ENCODE peak calls at places on chromosomes 3 and 15, in seven cellular contexts. One of them, this sample, is unnamed.

GRCh38 chr3:136882575-136882974 is 20.6 kb downstream of the NCK1 start:
- DNase-seq in adrenal gland: no peak
- DNase-seq in right lobe of liver: no peak
- DNase-seq in A549: no peak
- DNase-seq in thoracic aorta: no peak
- DNase-seq in ascending aorta: no peak
- DNase-seq in fibroblast of lung: no peak
- DNase-seq in this sample: no peak

GRCh38 chr3:127652246-127652995 is 20.3 kb upstream of the ABTB1 start:
- DNase-seq in adrenal gland: peak; percentile 68
- DNase-seq in right lobe of liver: peak; percentile 58
- DNase-seq in A549: peak; percentile 58
- DNase-seq in thoracic aorta: no peak
- DNase-seq in ascending aorta: peak; percentile 70
- DNase-seq in fibroblast of lung: peak; percentile 64
- DNase-seq in this sample: peak; percentile 50

GRCh38 chr15:66080791-66081475 is 172.6 kb downstream of the MEGF11 start:
- DNase-seq in adrenal gland: peak; percentile 80
- DNase-seq in right lobe of liver: no peak
- DNase-seq in A549: peak; percentile 40
- DNase-seq in thoracic aorta: no peak
- DNase-seq in ascending aorta: no peak
- DNase-seq in fibroblast of lung: peak; percentile 47
- DNase-seq in this sample: peak; percentile 60

GRCh38 chr15:57611938-57612337 is 20.2 kb downstream of the MYZAP start:
- DNase-seq in adrenal gland: peak; percentile 78
- DNase-seq in right lobe of liver: no peak
- DNase-seq in A549: peak; percentile 62
- DNase-seq in thoracic aorta: no peak
- DNase-seq in ascending aorta: peak; percentile 74
- DNase-seq in fibroblast of lung: peak; percentile 40
- DNase-seq in this sample: peak; percentile 86

GRCh38 chr3:59605318-59605717 is 555.5 kb upstream of the CFAP20DC start:
- DNase-seq in adrenal gland: no peak
- DNase-seq in right lobe of liver: no peak
- DNase-seq in A549: no peak
- DNase-seq in thoracic aorta: no peak
- DNase-seq in ascending aorta: no peak
- DNase-seq in fibroblast of lung: no peak
- DNase-seq in this sample: peak; percentile 49

GRCh38 chr3:178245385-178245778 is 290.9 kb upstream of the KCNMB2 start:
- DNase-seq in adrenal gland: no peak
- DNase-seq in right lobe of liver: no peak
- DNase-seq in A549: no peak
- DNase-seq in thoracic aorta: no peak
- DNase-seq in ascending aorta: no peak
- DNase-seq in fibroblast of lung: peak; percentile 86
- DNase-seq in this sample: no peak

GRCh38 chr3:134179508-134179907 is 71.2 kb downstream of the RYK start:
- DNase-seq in adrenal gland: no peak
- DNase-seq in right lobe of liver: no peak
- DNase-seq in A549: no peak
- DNase-seq in thoracic aorta: no peak
- DNase-seq in ascending aorta: no peak
- DNase-seq in fibroblast of lung: no peak
- DNase-seq in this sample: no peak

GRCh38 chr3:6260551-6261191 is 600.2 kb upstream of the GRM7 start:
- DNase-seq in adrenal gland: no peak
- DNase-seq in right lobe of liver: no peak
- DNase-seq in A549: no peak
- DNase-seq in thoracic aorta: no peak
- DNase-seq in ascending aorta: no peak
- DNase-seq in fibroblast of lung: no peak
- DNase-seq in this sample: no peak

GRCh38 chr15:40340740-40341400 is at the start of gene CCDC9B:
- DNase-seq in adrenal gland: peak; percentile 95
- DNase-seq in right lobe of liver: peak; percentile 94
- DNase-seq in A549: peak; percentile 69
- DNase-seq in thoracic aorta: peak; percentile 83
- DNase-seq in ascending aorta: peak; percentile 96
- DNase-seq in fibroblast of lung: peak; percentile 91
- DNase-seq in this sample: peak; percentile 99

GRCh38 chr3:171959532-171960044 is 79.8 kb upstream of the FNDC3B start:
- DNase-seq in adrenal gland: no peak
- DNase-seq in right lobe of liver: no peak
- DNase-seq in A549: no peak
- DNase-seq in thoracic aorta: no peak
- DNase-seq in ascending aorta: no peak
- DNase-seq in fibroblast of lung: no peak
- DNase-seq in this sample: no peak

GRCh38 chr3:107882881-107883280 is 207.9 kb downstream of the CD47 start:
- DNase-seq in adrenal gland: no peak
- DNase-seq in right lobe of liver: no peak
- DNase-seq in A549: no peak
- DNase-seq in thoracic aorta: no peak
- DNase-seq in ascending aorta: no peak
- DNase-seq in fibroblast of lung: no peak
- DNase-seq in this sample: no peak

GRCh38 chr3:45055411-45056143 is 29.5 kb downstream of the CLEC3B start:
- DNase-seq in adrenal gland: no peak
- DNase-seq in right lobe of liver: no peak
- DNase-seq in A549: peak; percentile 49
- DNase-seq in thoracic aorta: no peak
- DNase-seq in ascending aorta: no peak
- DNase-seq in fibroblast of lung: peak; percentile 94
- DNase-seq in this sample: no peak

GRCh38 chr15:55407631-55407948 is 569 bp downstream of the CCPG1 start:
- DNase-seq in adrenal gland: peak; percentile 15
- DNase-seq in right lobe of liver: no peak
- DNase-seq in A549: peak; percentile 75
- DNase-seq in thoracic aorta: no peak
- DNase-seq in ascending aorta: no peak
- DNase-seq in fibroblast of lung: peak; percentile 34
- DNase-seq in this sample: no peak

GRCh38 chr3:101509811-101510210 is 3.2 kb downstream of the SENP7 start:
- DNase-seq in adrenal gland: no peak
- DNase-seq in right lobe of liver: no peak
- DNase-seq in A549: no peak
- DNase-seq in thoracic aorta: no peak
- DNase-seq in ascending aorta: no peak
- DNase-seq in fibroblast of lung: peak; percentile 62
- DNase-seq in this sample: no peak

GRCh38 chr15:31236184-31237041 is 90.2 kb upstream of the KLF13 start:
- DNase-seq in adrenal gland: peak; percentile 92
- DNase-seq in right lobe of liver: no peak
- DNase-seq in A549: peak; percentile 85
- DNase-seq in thoracic aorta: peak; percentile 74
- DNase-seq in ascending aorta: peak; percentile 92
- DNase-seq in fibroblast of lung: peak; percentile 98
- DNase-seq in this sample: peak; percentile 28

GRCh38 chr3:42572278-42572677 is 9.5 kb downstream of the SEC22C start:
- DNase-seq in adrenal gland: peak; percentile 43
- DNase-seq in right lobe of liver: no peak
- DNase-seq in A549: peak; percentile 45
- DNase-seq in thoracic aorta: no peak
- DNase-seq in ascending aorta: no peak
- DNase-seq in fibroblast of lung: peak; percentile 39
- DNase-seq in this sample: peak; percentile 21

DNA sequence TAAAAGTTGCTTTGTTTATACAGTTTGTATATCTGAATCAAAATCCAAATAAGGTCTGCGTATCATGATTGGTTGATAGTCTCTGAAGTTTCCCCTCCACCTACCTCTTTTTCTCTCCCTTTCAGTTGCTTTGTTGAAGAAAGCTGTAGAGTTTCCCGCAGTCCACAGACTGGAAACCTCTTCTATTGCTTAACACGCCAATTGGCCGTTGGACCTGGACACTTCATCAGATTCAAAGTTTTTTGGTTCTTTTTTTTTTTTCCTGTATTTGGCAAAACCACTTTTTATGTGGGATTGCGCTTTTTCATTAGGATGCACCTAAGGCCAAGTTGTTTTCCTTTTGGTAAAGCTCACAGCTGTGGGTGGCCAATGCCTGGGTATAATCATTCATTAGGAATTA is 14.5 kb upstream of the TM4SF1 start:
- DNase-seq in adrenal gland: no peak
- DNase-seq in right lobe of liver: no peak
- DNase-seq in A549: no peak
- DNase-seq in thoracic aorta: no peak
- DNase-seq in ascending aorta: no peak
- DNase-seq in fibroblast of lung: peak; percentile 29
- DNase-seq in this sample: no peak
- H3K4me1 ChIP-seq in adrenal gland: peaks cover 16% of the 10 kb centered on the region
- H3K4me1 ChIP-seq in right lobe of liver: no peaks in the 10 kb centered on the region
- H3K4me1 ChIP-seq in A549: peaks cover 71% of the 10 kb centered on the region
- H3K4me1 ChIP-seq in thoracic aorta: peaks cover 37% of the 10 kb centered on the region
- H3K4me1 ChIP-seq in ascending aorta: no peaks in the 10 kb centered on the region
- H3K4me1 ChIP-seq in fibroblast of lung: peaks cover 16% of the 10 kb centered on the region
- H3K4me1 ChIP-seq in this sample: peaks cover 30% of the 10 kb centered on the region

GRCh38 chr15:62962101-62962995 is 80.2 kb upstream of the TPM1 start:
- DNase-seq in adrenal gland: no peak
- DNase-seq in right lobe of liver: no peak
- DNase-seq in A549: no peak
- DNase-seq in thoracic aorta: no peak
- DNase-seq in ascending aorta: peak; percentile 58
- DNase-seq in fibroblast of lung: no peak
- DNase-seq in this sample: no peak

GRCh38 chr15:62958528-62958927 is 84.0 kb upstream of the TPM1 start:
- DNase-seq in adrenal gland: peak; percentile 63
- DNase-seq in right lobe of liver: peak; percentile 70
- DNase-seq in A549: no peak
- DNase-seq in thoracic aorta: no peak
- DNase-seq in ascending aorta: peak; percentile 60
- DNase-seq in fibroblast of lung: peak; percentile 49
- DNase-seq in this sample: peak; percentile 63

GRCh38 chr15:62958944-62959343 is 83.6 kb upstream of the TPM1 start:
- DNase-seq in adrenal gland: no peak
- DNase-seq in right lobe of liver: no peak
- DNase-seq in A549: no peak
- DNase-seq in thoracic aorta: no peak
- DNase-seq in ascending aorta: peak; percentile 7
- DNase-seq in fibroblast of lung: no peak
- DNase-seq in this sample: no peak

GRCh38 chr15:62964251-62964650 is 78.3 kb upstream of the TPM1 start:
- DNase-seq in adrenal gland: no peak
- DNase-seq in right lobe of liver: no peak
- DNase-seq in A549: no peak
- DNase-seq in thoracic aorta: no peak
- DNase-seq in ascending aorta: peak; percentile 31
- DNase-seq in fibroblast of lung: peak; percentile 30
- DNase-seq in this sample: no peak

DNA sequence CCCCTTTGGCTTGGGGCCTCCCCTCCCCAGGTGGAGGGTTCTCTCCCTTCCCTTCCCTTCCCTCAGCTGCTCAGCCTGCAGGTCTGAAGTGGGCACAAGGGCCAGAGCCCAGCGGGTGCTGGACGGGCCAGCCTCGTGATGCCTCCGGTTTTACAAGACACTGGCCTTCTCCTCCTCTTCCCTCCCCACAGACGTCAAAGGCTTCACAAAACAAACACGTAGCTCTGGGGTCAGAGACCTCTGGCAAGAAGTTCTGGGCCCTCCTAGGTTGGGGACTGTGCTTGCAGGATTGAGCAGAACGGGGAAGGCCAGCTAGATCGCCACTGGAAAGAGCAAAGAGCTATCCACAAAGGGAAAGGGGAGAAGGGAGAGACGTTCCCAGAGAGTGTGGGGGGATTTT is 81.4 kb upstream of the TPM1 start:
- DNase-seq in adrenal gland: no peak
- DNase-seq in right lobe of liver: peak; percentile 65
- DNase-seq in A549: no peak
- DNase-seq in thoracic aorta: no peak
- DNase-seq in ascending aorta: peak; percentile 40
- DNase-seq in fibroblast of lung: no peak
- DNase-seq in this sample: no peak
- TF ChIP-seq CTCF in adrenal gland: no peak
- TF ChIP-seq CTCF in right lobe of liver: no peak
- TF ChIP-seq CTCF in A549: no peak
- TF ChIP-seq CTCF in thoracic aorta: no peak
- TF ChIP-seq CTCF in ascending aorta: no peak
- TF ChIP-seq CTCF in fibroblast of lung: no peak
- TF ChIP-seq CTCF in this sample: no peak

DNA sequence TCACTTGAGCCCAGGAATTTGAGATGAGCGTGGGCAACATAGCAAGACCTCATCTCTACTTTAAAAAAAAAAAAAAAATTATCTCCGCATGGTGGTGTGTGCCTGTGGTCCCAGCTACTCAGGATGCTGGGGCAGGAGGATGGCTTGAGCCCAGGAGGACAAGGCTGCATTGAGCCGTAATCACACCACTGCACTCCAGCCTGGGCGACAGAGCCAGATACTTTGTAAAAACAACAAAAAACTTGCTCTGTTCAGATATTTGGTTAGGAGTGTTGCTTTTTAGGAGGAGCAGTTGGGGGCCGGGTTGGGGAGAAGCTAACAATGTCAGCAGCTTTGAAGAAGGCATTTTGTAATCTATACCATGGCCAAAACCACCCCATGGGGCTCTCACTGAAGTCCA is 4.1 kb downstream of the GCNT3 start:
- DNase-seq in adrenal gland: no peak
- DNase-seq in right lobe of liver: no peak
- DNase-seq in A549: no peak
- DNase-seq in thoracic aorta: no peak
- DNase-seq in ascending aorta: no peak
- DNase-seq in fibroblast of lung: no peak
- DNase-seq in this sample: peak; percentile 57
- H3K27ac ChIP-seq in adrenal gland: no peak overlapping the region
- H3K27ac ChIP-seq in right lobe of liver: no peak overlapping the region
- H3K27ac ChIP-seq in A549: peak overlapping the region; percentile 95
- H3K27ac ChIP-seq in thoracic aorta: no peak overlapping the region
- H3K27ac ChIP-seq in ascending aorta: no peak overlapping the region
- H3K27ac ChIP-seq in fibroblast of lung: no peak overlapping the region
- H3K27ac ChIP-seq in this sample: peak overlapping the region; percentile 98

GRCh38 chr15:81007428-81008064 is 6.8 kb downstream of the TLNRD1 start:
- DNase-seq in adrenal gland: no peak
- DNase-seq in right lobe of liver: no peak
- DNase-seq in A549: no peak
- DNase-seq in thoracic aorta: no peak
- DNase-seq in ascending aorta: no peak
- DNase-seq in fibroblast of lung: no peak
- DNase-seq in this sample: no peak
- H3K4me1 ChIP-seq in adrenal gland: peaks cover 37% of the 10 kb centered on the region
- H3K4me1 ChIP-seq in right lobe of liver: no peaks in the 10 kb centered on the region
- H3K4me1 ChIP-seq in A549: peaks cover 19% of the 10 kb centered on the region
- H3K4me1 ChIP-seq in thoracic aorta: peaks cover 35% of the 10 kb centered on the region
- H3K4me1 ChIP-seq in ascending aorta: peaks cover 5% of the 10 kb centered on the region
- H3K4me1 ChIP-seq in fibroblast of lung: peaks cover 5% of the 10 kb centered on the region
- H3K4me1 ChIP-seq in this sample: peaks cover 14% of the 10 kb centered on the region

DNA sequence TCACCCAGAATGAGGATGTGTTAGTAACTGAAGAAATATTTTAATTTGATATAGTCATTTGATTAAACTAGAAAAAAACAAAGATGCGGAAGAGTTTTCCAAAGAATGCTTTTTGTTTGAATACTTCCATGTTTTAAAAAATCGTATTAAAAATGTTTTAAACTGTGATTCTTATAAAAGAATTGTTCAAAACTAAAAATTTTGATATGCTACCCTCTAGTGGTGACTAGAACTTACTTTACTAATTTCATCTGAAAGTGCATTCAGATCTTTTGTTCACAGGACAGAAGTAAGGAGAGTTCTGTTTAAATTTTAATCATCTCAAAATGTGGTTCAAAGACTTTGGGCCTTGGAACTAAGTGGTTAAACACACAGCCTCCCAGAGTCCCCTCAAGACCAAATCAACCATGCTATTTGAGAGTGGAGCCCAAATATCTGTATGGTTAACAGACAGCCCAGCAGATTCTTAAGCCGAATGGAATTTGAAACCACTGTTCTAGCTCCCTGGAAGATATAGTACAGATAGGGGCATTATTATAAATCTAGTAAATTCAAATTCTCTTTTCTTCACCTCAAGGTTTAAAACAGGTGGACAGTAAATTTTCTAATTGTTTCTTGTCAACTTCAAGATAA is 45.2 kb upstream of the SYNPR start:
- DNase-seq in adrenal gland: no peak
- DNase-seq in right lobe of liver: no peak
- DNase-seq in A549: no peak
- DNase-seq in thoracic aorta: no peak
- DNase-seq in ascending aorta: no peak
- DNase-seq in fibroblast of lung: peak; percentile 33
- DNase-seq in this sample: no peak
- TF ChIP-seq CTCF in adrenal gland: peak; percentile 47
- TF ChIP-seq CTCF in right lobe of liver: peak; percentile 34
- TF ChIP-seq CTCF in A549: peak; percentile 26
- TF ChIP-seq CTCF in thoracic aorta: no peak
- TF ChIP-seq CTCF in ascending aorta: no peak
- TF ChIP-seq CTCF in fibroblast of lung: no peak
- TF ChIP-seq CTCF in this sample: peak; percentile 26

This sample was measured in thyroid gland.